ENCODE peak calls at places on chromosome 19, in nine cellular contexts. M, P, I, V, T, N, F, U and Z are unnamed samples.

GRCh38 chr19:42480335-42481095 is 37.8 kb upstream of the CXCL17 start:
- DNase-seq in M (no peak), P (no peak), I (no peak), V (no peak), T (no peak), N (no peak), F (no peak), U (no peak), Z (no peak)

GRCh38 chr19:5308471-5309437 is 31.9 kb downstream of the PTPRS start:
- DNase-seq in M (no peak), P (no peak), I (peak), V (no peak), T (no peak), N (peak), F (peak), U (no peak), Z (peak)

GRCh38 chr19:12784394-12784870 is 6.9 kb upstream of the JUNB start:
- DNase-seq in M (no peak), P (no peak), I (no peak), V (no peak), T (peak), N (no peak), F (no peak), U (no peak), Z (peak)

GRCh38 chr19:3682741-3683404 is 17.4 kb downstream of the PIP5K1C start:
- DNase-seq in M (no peak), P (no peak), I (peak), V (no peak), T (no peak), N (no peak), F (no peak), U (peak), Z (no peak)

GRCh38 chr19:40381321-40381720 is 8.7 kb downstream of the HIPK4 start:
- DNase-seq in M (no peak), P (no peak), I (no peak), V (no peak), T (no peak), N (no peak), F (no peak), U (no peak), Z (no peak)

GRCh38 chr19:37778613-37779138 is 710 bp downstream of the ZNF573 start:
- DNase-seq in M (no peak), P (no peak), I (no peak), V (no peak), T (no peak), N (no peak), F (peak), U (no peak), Z (peak)

GRCh38 chr19:37817180-37817911 is 38.0 kb upstream of the ZNF573 start:
- DNase-seq in M (peak), P (no peak), I (peak), V (peak), T (peak), N (peak), F (peak), U (peak), Z (peak)

GRCh38 chr19:19460761-19461265 is 54.5 kb downstream of the TSSK6 start:
- DNase-seq in M (no peak), P (no peak), I (peak), V (peak), T (peak), N (no peak), F (peak), U (peak), Z (no peak)

GRCh38 chr19:55481148-55482127 is 3.5 kb upstream of the NAT14 start:
- DNase-seq in M (no peak), P (no peak), I (no peak), V (no peak), T (no peak), N (no peak), F (no peak), U (no peak), Z (no peak)

GRCh38 chr19:374886-375235 is 30.3 kb upstream of the MIER2 start:
- DNase-seq in M (no peak), P (no peak), I (no peak), V (no peak), T (no peak), N (peak), F (no peak), U (no peak), Z (no peak)

GRCh38 chr19:41263850-41264580 is at the start of gene HNRNPUL1:
- DNase-seq in M (peak), P (peak), I (peak), V (peak), T (peak), N (peak), F (peak), U (peak), Z (peak)

GRCh38 chr19:47357788-47358680 is 8.9 kb downstream of the DHX34 start:
- DNase-seq in M (no peak), P (no peak), I (no peak), V (no peak), T (no peak), N (no peak), F (no peak), U (no peak), Z (no peak)

GRCh38 chr19:58182577-58182988 is 278 bp upstream of the ZNF274 start:
- DNase-seq in M (no peak), P (no peak), I (no peak), V (no peak), T (peak), N (no peak), F (no peak), U (no peak), Z (no peak)

GRCh38 chr19:35545855-35546381 is 492 bp downstream of the TMEM147 start:
- DNase-seq in M (no peak), P (no peak), I (peak), V (no peak), T (peak), N (no peak), F (peak), U (peak), Z (no peak)

GRCh38 chr19:1307755-1308303 is 22.2 kb downstream of the EFNA2 start:
- DNase-seq in M (no peak), P (no peak), I (no peak), V (no peak), T (no peak), N (no peak), F (no peak), U (no peak), Z (no peak)

GRCh38 chr19:13861392-13861713 is 15.6 kb upstream of the NANOS3 start:
- DNase-seq in M (no peak), P (no peak), I (no peak), V (no peak), T (no peak), N (no peak), F (no peak), U (no peak), Z (no peak)

GRCh38 chr19:18589380-18590272 is 1.0 kb downstream of the REX1BD start:
- DNase-seq in M (peak), P (no peak), I (peak), V (peak), T (peak), N (no peak), F (peak), U (peak), Z (peak)

GRCh38 chr19:42515241-42515832 is 12.9 kb downstream of the CEACAM1 start:
- DNase-seq in M (no peak), P (no peak), I (no peak), V (no peak), T (no peak), N (no peak), F (no peak), U (no peak), Z (no peak)

GRCh38 chr19:39319892-39320168 is 833 bp downstream of the LRFN1 start:
- DNase-seq in M (no peak), P (no peak), I (no peak), V (no peak), T (no peak), N (no peak), F (no peak), U (no peak), Z (no peak)

GRCh38 chr19:51564791-51565190 is 6.3 kb upstream of the ZNF175 start:
- DNase-seq in M (no peak), P (no peak), I (no peak), V (no peak), T (no peak), N (no peak), F (no peak), U (no peak), Z (no peak)

GRCh38 chr19:3783660-3784584 is 2.3 kb downstream of the MATK start:
- DNase-seq in M (no peak), P (no peak), I (no peak), V (no peak), T (peak), N (no peak), F (no peak), U (no peak), Z (no peak)

GRCh38 chr19:35592226-35592625 is 6.3 kb downstream of the PMIS2 start:
- DNase-seq in M (no peak), P (no peak), I (no peak), V (no peak), T (no peak), N (no peak), F (no peak), U (no peak), Z (no peak)

GRCh38 chr19:27744926-27745844 is 1467.8 kb downstream of the UQCRFS1 start:
- DNase-seq in M (no peak), P (no peak), I (no peak), V (no peak), T (no peak), N (peak), F (no peak), U (no peak), Z (no peak)

GRCh38 chr19:21434967-21435544 is 38.1 kb downstream of the ZNF493 start:
- DNase-seq in M (no peak), P (no peak), I (no peak), V (no peak), T (no peak), N (no peak), F (no peak), U (no peak), Z (no peak)
- TF ChIP-seq CTCF in M (no peak), P (no peak), I (no peak), V (no peak), T (no peak), N (no peak), F (no peak), U (no peak), Z (no peak)

GRCh38 chr19:17419154-17419490 is 725 bp upstream of the MVB12A start:
- DNase-seq in M (no peak), P (no peak), I (no peak), V (no peak), T (no peak), N (no peak), F (no peak), U (no peak), Z (no peak)

GRCh38 chr19:17418710-17419109 is 1.1 kb upstream of the MVB12A start:
- DNase-seq in M (no peak), P (no peak), I (no peak), V (no peak), T (no peak), N (no peak), F (no peak), U (no peak), Z (no peak)

GRCh38 chr19:17421942-17422341 is 2.1 kb downstream of the MVB12A start:
- DNase-seq in M (no peak), P (no peak), I (no peak), V (no peak), T (no peak), N (no peak), F (no peak), U (no peak), Z (no peak)

GRCh38 chr19:17419491-17420266 is at the start of gene MVB12A:
- DNase-seq in M (peak), P (peak), I (peak), V (peak), T (peak), N (peak), F (peak), U (peak), Z (peak)

DNA sequence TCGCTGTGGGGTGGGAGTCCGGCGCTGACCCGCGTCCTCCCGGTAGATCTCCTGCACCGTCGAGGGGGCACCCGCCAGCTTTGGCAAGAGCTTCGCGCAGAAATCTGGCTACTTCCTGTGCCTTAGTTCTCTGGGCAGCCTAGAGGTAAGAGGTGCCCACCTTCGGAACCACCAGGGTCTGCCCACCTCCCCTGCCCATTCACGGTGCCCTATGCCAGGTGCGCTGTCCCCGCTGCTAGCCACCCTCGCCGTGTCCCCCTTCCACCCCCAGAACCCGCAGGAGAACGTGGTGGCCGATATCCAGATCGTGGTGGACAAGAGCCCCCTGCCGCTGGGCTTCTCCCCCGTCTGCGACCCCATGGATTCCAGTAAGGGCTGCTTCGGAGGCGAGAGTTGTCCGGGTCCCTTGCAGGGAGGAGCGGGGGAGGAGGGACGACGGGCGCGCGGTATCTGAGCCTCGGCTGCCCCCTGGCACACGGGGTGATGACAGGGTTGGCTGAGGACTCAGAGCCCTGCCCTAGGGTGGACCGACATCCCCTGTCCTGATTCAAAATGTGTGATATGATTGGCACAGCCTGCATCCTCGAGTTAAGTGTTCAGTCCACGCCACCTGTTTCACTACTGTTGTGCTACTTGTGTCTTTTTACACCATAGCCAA is 549 bp downstream of the MVB12A start:
- DNase-seq in M (peak), P (no peak), I (peak), V (peak), T (peak), N (no peak), F (peak), U (peak), Z (no peak)
- TF ChIP-seq CTCF in M (peak), P (no peak), I (peak), V (peak), T (no peak), N (no peak), F (no peak), U (peak), Z (peak)

DNA sequence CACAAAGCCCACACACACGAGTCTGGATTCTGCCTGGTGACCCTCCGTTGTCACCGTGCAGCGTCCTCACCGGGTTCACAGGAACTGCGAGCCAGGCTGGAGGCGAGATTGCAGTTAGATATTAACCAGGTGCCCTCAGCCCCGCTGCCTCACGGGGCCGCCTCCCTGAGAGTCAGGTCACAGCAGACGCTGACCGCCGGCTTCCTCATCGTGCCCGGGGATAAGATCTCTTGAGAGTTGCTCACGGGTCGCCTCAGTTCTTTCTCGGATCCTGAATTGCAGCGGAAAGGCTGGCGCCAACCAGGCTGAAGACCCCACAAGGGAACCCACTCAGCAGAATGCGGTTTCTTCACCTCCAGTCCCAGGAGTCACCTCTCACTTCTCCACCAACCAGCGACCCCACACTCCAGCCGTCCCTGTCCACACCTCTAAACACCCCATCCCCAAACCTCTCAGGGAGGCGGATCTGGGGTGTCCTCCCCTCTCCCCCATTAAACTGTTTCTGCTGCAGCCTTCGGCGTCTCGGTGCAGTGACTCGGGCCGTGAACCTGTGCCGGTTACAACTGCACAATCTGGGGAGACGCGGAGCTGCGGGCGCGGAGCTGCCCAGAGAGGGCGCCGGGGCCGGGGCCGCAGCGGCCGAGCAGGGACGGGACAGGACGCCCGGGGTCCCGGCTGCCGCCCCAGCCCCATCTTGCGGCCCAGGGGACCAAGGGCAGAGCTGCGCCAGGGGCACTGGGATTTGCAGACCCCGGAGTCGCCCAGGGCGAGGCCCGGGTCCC is 591 bp downstream of the ZNF823 start:
- DNase-seq in M (no peak), P (no peak), I (peak), V (peak), T (peak), N (peak), F (peak), U (peak), Z (no peak)
- TF ChIP-seq CTCF in M (no peak), P (no peak), I (no peak), V (no peak), T (no peak), N (no peak), F (no peak), U (peak), Z (no peak)

DNA sequence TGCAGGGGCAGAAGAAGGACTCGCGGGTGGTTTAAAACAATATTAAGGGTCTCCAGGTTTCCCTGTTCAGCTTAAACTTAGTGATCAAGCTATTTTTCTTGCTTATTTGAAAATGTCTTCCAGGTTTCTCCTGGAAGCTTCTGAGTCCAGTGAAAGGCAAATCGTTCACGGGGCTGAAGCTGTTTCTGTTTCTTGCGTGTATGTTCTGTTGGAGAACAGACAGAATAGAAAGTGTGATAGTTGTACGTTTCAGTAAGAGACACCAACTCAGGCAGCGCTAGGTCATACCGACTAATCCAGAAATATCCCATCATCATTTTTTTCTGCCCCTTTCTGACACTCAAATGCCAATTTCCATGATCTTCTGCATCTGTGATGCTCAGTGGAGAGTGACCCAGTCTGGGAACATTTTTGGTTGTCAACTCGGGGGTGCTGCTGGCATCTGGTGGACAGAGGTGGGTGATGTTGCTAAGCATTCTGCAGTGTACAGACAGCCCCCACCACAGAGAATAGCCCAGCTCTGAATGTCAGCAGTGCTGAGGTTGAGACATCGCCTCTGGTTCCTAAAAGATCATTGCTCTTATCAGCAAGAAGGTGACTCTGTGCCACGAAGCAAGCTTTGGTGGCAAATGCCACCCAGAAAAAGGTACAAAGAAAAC is 4.3 kb downstream of the KLF2 start:
- DNase-seq in M (no peak), P (no peak), I (no peak), V (no peak), T (peak), N (peak), F (no peak), U (peak), Z (no peak)
- TF ChIP-seq CTCF in M (no peak), P (no peak), I (no peak), V (no peak), T (no peak), N (no peak), F (no peak), U (no peak), Z (peak)

GRCh38 chr19:7386308-7386707 is 37.6 kb downstream of the ARHGEF18 start:
- DNase-seq in M (no peak), P (no peak), I (no peak), V (no peak), T (no peak), N (no peak), F (no peak), U (peak), Z (no peak)
- TF ChIP-seq CTCF in M (no peak), P (no peak), I (no peak), V (no peak), T (no peak), N (no peak), F (no peak), U (no peak), Z (peak)

GRCh38 chr19:49912965-49913685 is 15.9 kb upstream of the ATF5 start:
- DNase-seq in M (no peak), P (no peak), I (no peak), V (no peak), T (no peak), N (no peak), F (no peak), U (no peak), Z (no peak)

GRCh38 chr19:49916839-49917733 is 11.9 kb upstream of the ATF5 start:
- DNase-seq in M (no peak), P (no peak), I (no peak), V (peak), T (no peak), N (no peak), F (no peak), U (no peak), Z (no peak)

GRCh38 chr19:49918089-49918488 is 10.9 kb upstream of the ATF5 start:
- DNase-seq in M (no peak), P (no peak), I (no peak), V (no peak), T (no peak), N (no peak), F (no peak), U (no peak), Z (no peak)

GRCh38 chr19:49913720-49914119 is 15.3 kb upstream of the ATF5 start:
- DNase-seq in M (no peak), P (no peak), I (no peak), V (no peak), T (no peak), N (no peak), F (no peak), U (no peak), Z (no peak)

DNA sequence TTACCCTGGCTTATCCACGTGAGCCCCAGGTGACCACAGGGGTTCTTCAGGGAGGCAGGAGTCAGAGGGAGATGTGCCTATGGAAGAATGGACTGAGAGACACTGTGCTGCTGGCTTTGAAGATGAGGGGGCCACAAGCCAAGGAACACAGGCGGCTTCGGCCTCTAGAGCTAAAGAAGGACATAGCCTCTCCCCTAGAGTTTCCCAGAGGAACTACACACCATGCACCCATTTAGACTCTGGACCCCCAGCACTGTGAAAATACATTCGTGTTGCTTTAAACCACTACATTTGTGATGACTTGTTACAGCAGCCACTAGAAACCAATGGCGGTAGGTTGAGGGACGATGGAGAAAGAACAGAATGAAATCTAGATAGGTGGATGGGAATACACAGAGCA is 13.7 kb upstream of the ATF5 start:
- DNase-seq in M (no peak), P (no peak), I (no peak), V (no peak), T (no peak), N (no peak), F (no peak), U (no peak), Z (no peak)
- TF ChIP-seq CTCF in M (no peak), P (peak), I (no peak), V (no peak), T (no peak), N (no peak), F (no peak), U (no peak), Z (peak)